ENCODE peak calls at places on chromosome 6, in seven cellular contexts. O is HT-29, U is esophagus squamous epithelium, Q is epithelial cell of esophagus, G is activated B cell treated with CpG ODN at 0.5 μM for 24 hours, L is EL, M is ELF-1. P is an unnamed sample.

GRCh38 chr6:82362868-82363267 is 749 bp upstream of the TPBG start:
- DNase-seq in O (no peak), U (no peak), Q (peak), G (no peak), L (peak), M (peak), P (peak)

GRCh38 chr6:137795510-137795909 is 71.5 kb upstream of the TNFAIP3 start:
- DNase-seq in O (no peak), U (no peak), Q (no peak), G (no peak), L (no peak), M (no peak), P (no peak)

GRCh38 chr6:13795041-13795748 is 19.2 kb downstream of the MCUR1 start:
- DNase-seq in O (peak), U (no peak), Q (peak), G (peak), L (peak), M (peak), P (peak)

GRCh38 chr6:166957087-166957804 is 896 bp upstream of the RNASET2 start:
- DNase-seq in O (peak), U (peak), Q (no peak), G (peak), L (peak), M (peak), P (peak)

GRCh38 chr6:28105286-28105685 is 19.1 kb upstream of the ZSCAN16 start:
- DNase-seq in O (peak), U (no peak), Q (peak), G (no peak), L (peak), M (no peak), P (peak)

GRCh38 chr6:93318127-93318526 is 101.2 kb downstream of the EPHA7 start:
- DNase-seq in O (no peak), U (no peak), Q (no peak), G (no peak), L (no peak), M (no peak), P (no peak)

GRCh38 chr6:11770546-11771466 is 7.8 kb downstream of the ADTRP start:
- DNase-seq in O (peak), U (peak), Q (peak), G (no peak), L (peak), M (peak), P (peak)

GRCh38 chr6:100774681-100775080 is 106.4 kb downstream of the ASCC3 start:
- DNase-seq in O (no peak), U (no peak), Q (peak), G (no peak), L (peak), M (no peak), P (no peak)

GRCh38 chr6:142413111-142413510 is 111.3 kb downstream of the ADGRG6 start:
- DNase-seq in O (no peak), U (no peak), Q (peak), G (no peak), L (peak), M (no peak), P (no peak)

GRCh38 chr6:136862662-136863061 is 40.3 kb downstream of the PEX7 start:
- DNase-seq in O (no peak), U (no peak), Q (peak), G (no peak), L (no peak), M (no peak), P (no peak)

GRCh38 chr6:13668291-13668928 is 43.2 kb downstream of the RANBP9 start:
- DNase-seq in O (no peak), U (no peak), Q (peak), G (no peak), L (no peak), M (no peak), P (no peak)

GRCh38 chr6:107624541-107624940 is 134.6 kb downstream of the SOBP start:
- DNase-seq in O (peak), U (no peak), Q (peak), G (no peak), L (peak), M (no peak), P (no peak)

GRCh38 chr6:165769401-165769800 is 106.4 kb upstream of the PDE10A start:
- DNase-seq in O (no peak), U (no peak), Q (no peak), G (no peak), L (no peak), M (no peak), P (no peak)

GRCh38 chr6:132198896-132199295 is 202.4 kb downstream of the MOXD1 start:
- DNase-seq in O (no peak), U (no peak), Q (no peak), G (no peak), L (peak), M (no peak), P (no peak)

GRCh38 chr6:56378966-56379608 is 131.7 kb upstream of the COL21A1 start:
- DNase-seq in O (no peak), U (no peak), Q (peak), G (no peak), L (no peak), M (peak), P (no peak)

GRCh38 chr6:128491643-128492206 is 28.7 kb downstream of the PTPRK start:
- DNase-seq in O (no peak), U (no peak), Q (peak), G (no peak), L (no peak), M (no peak), P (no peak)

GRCh38 chr6:43455034-43455747 is at the start of gene DLK2:
- DNase-seq in O (no peak), U (no peak), Q (peak), G (peak), L (peak), M (no peak), P (peak)

GRCh38 chr6:152648090-152648489 is 10.9 kb upstream of the SYNE1 start:
- DNase-seq in O (no peak), U (no peak), Q (no peak), G (no peak), L (no peak), M (no peak), P (no peak)

GRCh38 chr6:105509506-105510331 is 106.8 kb upstream of the PREP start:
- DNase-seq in O (no peak), U (no peak), Q (no peak), G (no peak), L (peak), M (peak), P (peak)

GRCh38 chr6:142945446-142946180 is 637 bp upstream of the HIVEP2 start:
- DNase-seq in O (peak), U (no peak), Q (peak), G (peak), L (peak), M (peak), P (peak)

GRCh38 chr6:117345292-117345610 is 79.9 kb downstream of the VGLL2 start:
- DNase-seq in O (no peak), U (no peak), Q (no peak), G (no peak), L (no peak), M (no peak), P (no peak)

GRCh38 chr6:100381111-100381510 is 83.6 kb downstream of the SIM1 start:
- DNase-seq in O (no peak), U (no peak), Q (no peak), G (no peak), L (no peak), M (no peak), P (no peak)

GRCh38 chr6:119078449-119079287 is at the start of gene FAM184A:
- DNase-seq in O (no peak), U (no peak), Q (peak), G (peak), L (peak), M (peak), P (peak)

GRCh38 chr6:79453558-79454042 is 83.6 kb downstream of the LCA5 start:
- DNase-seq in O (peak), U (no peak), Q (peak), G (no peak), L (no peak), M (no peak), P (no peak)

GRCh38 chr6:18349350-18349749 is 37.8 kb upstream of the RNF144B start:
- DNase-seq in O (no peak), U (no peak), Q (peak), G (no peak), L (no peak), M (no peak), P (no peak)

GRCh38 chr6:81465859-81466258 is 286.6 kb downstream of the TENT5A start:
- DNase-seq in O (peak), U (no peak), Q (peak), G (no peak), L (peak), M (peak), P (peak)

GRCh38 chr6:26534681-26535465 is 3.3 kb upstream of the HMGN4 start:
- DNase-seq in O (no peak), U (no peak), Q (no peak), G (no peak), L (no peak), M (no peak), P (no peak)

GRCh38 chr6:41441598-41442205 is 104.5 kb upstream of the FOXP4 start:
- DNase-seq in O (no peak), U (no peak), Q (no peak), G (no peak), L (no peak), M (no peak), P (no peak)

GRCh38 chr6:32195902-32196681 is 3.6 kb upstream of the GPSM3 start:
- DNase-seq in O (peak), U (peak), Q (peak), G (peak), L (peak), M (peak), P (peak)

GRCh38 chr6:7338031-7338430 is 25.0 kb upstream of the SSR1 start:
- DNase-seq in O (no peak), U (no peak), Q (no peak), G (no peak), L (no peak), M (no peak), P (no peak)

P was measured in H7.